ENCODE peak calls at places on chromosome 16, in four cellular contexts. A is cardiac muscle cell, X is choroid plexus epithelial cell, D is transverse colon. V is an unnamed sample.

GRCh38 chr16:72646615-72647014 is 401.3 kb downstream of the ZFHX3 start:
- DNase-seq in A (no peak), X (no peak), D (no peak), V (no peak)

GRCh38 chr16:69501956-69502457 is 63.8 kb upstream of the NFAT5 start:
- DNase-seq in A (peak), X (peak), D (no peak), V (peak)

GRCh38 chr16:30843501-30843900 is 50.4 kb downstream of the BCL7C start:
- DNase-seq in A (no peak), X (no peak), D (no peak), V (no peak)

GRCh38 chr16:21023509-21024202 is 123.1 kb downstream of the LYRM1 start:
- DNase-seq in A (no peak), X (no peak), D (peak), V (no peak)

GRCh38 chr16:60166111-60166510 is 1432.0 kb upstream of the GOT2 start:
- DNase-seq in A (no peak), X (no peak), D (no peak), V (no peak)

GRCh38 chr16:88558457-88559442 is 11.5 kb upstream of the ZC3H18 start:
- DNase-seq in A (peak), X (peak), D (peak), V (peak)

GRCh38 chr16:88469615-88470395 is 16.7 kb downstream of the ZFPM1 start:
- DNase-seq in A (no peak), X (no peak), D (no peak), V (no peak)

GRCh38 chr16:85853641-85854545 is 45.1 kb upstream of the IRF8 start:
- DNase-seq in A (no peak), X (no peak), D (no peak), V (no peak)

GRCh38 chr16:65624696-65625095 is 502.8 kb upstream of the CDH11 start:
- DNase-seq in A (no peak), X (peak), D (no peak), V (no peak)

GRCh38 chr16:27450836-27451341 is 48.9 kb downstream of the IL21R start:
- DNase-seq in A (no peak), X (peak), D (peak), V (no peak)

GRCh38 chr16:48003226-48003907 is 152.4 kb downstream of the ABCC12 start:
- DNase-seq in A (no peak), X (no peak), D (no peak), V (no peak)

GRCh38 chr16:75377971-75378386 is 55.3 kb downstream of the CFDP1 start:
- DNase-seq in A (no peak), X (peak), D (no peak), V (no peak)

GRCh38 chr16:4339909-4340308 is 11.2 kb downstream of the PAM16 start:
- DNase-seq in A (peak), X (peak), D (no peak), V (no peak)
- TF ChIP-seq CTCF in A (peak), X (peak), D (no peak), V (no peak)

DNA sequence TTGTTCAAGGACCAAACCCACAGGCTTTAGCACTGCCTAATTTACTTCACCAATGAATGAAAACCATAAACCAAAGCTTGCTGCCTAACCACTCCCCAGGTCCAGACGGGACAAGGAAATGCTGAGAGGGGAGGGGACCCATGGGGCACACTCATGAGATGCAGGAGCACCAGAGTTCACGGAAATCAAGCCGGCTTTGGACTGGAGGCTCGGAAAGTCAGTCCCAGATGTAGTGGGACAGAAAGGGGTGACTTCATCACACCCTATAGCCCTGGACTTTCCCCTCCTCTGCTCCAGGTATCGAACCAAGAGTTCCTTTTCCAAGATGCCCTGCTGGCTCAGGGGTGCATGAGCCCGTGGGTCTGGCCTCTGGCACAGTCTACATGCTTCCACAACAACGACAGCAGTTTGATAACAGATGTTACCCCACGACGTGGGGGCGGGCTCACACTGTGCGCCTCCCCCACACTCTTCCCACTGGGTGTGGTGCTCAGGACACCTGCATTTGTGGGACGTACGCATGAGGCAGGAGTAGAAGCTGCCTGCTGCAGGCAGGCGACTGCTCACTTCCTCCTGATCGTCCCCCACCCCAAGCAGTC is 63.2 kb downstream of the AMFR start:
- DNase-seq in A (no peak), X (no peak), D (no peak), V (no peak)
- TF ChIP-seq CTCF in A (no peak), X (no peak), D (no peak), V (no peak)

GRCh38 chr16:10078541-10078949 is 103.7 kb downstream of the GRIN2A start:
- DNase-seq in A (no peak), X (no peak), D (no peak), V (no peak)
- TF ChIP-seq CTCF in A (no peak), X (no peak), D (no peak), V (no peak)

DNA sequence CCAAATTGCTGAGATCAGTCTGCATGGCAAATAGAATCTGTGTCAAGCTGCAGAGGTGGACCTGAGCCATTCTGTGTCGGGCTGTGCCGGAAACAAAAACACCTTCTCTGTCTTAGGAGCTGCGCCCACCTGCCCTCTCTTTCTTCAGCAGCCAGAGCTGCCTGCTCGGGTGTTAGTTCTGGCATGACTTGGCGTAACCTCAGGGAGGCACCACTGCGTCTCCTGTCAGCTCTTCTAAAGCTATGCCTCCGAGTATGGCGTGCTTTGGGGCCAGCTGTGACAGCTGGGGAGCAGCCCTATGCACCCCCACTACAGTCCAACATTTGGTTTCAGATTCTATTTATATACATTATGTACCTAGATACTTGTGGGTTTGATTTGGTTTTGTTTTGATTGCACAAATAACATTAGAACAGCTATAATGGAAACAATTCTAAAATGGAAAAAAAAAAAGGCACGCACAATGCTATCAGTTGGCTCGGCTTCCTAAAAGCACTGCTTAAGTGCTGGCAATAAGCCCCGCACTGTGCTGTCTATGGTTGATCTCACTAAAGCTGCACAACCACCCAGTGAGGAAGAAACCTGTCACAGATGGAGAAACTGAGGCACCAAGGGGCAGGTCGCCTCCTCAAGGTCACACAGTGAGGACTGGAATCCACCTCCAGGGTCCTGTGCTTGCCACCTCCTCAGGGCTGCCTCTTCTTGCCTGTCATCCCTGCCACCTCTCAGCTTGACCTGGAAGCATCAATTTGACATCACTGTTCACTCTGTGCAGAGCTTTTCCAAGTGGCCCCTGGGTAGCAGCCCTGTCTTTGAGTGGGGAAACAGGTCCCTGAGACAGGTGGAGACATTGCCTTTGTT is 18.7 kb upstream of the ADGRG1 start:
- DNase-seq in A (no peak), X (peak), D (peak), V (peak)
- TF ChIP-seq CTCF in A (peak), X (peak), D (no peak), V (peak)

GRCh38 chr16:527015-527903 is at the start of gene CAPN15:
- DNase-seq in A (peak), X (peak), D (peak), V (peak)
- TF ChIP-seq CTCF in A (no peak), X (no peak), D (peak), V (no peak)

DNA sequence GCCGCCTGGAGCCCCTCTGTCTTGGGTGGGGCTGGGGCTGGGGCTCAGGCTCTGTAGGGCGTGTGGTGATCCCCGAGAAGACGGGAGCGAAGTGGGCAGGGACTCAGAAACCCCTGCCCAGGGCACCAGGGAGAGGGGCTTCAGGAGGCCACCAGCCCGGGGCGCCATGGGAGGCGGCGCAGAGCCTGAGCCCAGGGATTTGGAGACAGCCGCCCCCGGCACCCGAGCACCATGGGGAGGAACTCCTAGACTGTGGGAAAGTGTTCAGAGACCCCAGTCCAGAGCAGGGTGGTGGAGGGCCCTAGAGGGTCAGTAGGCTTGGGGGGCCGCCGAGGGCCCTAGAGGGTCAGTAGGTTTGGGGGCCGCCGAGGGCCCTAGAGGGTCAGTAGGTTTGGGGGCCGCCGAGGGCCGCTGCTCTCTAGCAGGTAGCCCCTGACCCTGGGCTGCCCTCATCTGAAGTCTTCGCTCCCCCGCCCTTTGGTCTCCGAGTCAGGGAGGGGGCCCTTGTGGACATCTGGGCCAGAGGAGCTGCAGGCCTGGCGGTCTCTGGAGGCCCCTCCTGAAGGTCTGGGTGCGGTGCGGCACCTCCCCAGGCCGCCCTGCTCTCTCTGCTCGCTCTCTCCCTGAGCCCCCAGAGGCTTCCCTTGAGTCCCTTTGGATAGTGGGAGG is 734 bp downstream of the ARHGDIG start:
- DNase-seq in A (no peak), X (no peak), D (no peak), V (no peak)
- TF ChIP-seq CTCF in A (no peak), X (no peak), D (no peak), V (no peak)

GRCh38 chr16:2716948-2717347 is 3.1 kb downstream of the PRSS27 start:
- DNase-seq in A (no peak), X (no peak), D (no peak), V (no peak)
- TF ChIP-seq CTCF in A (no peak), X (no peak), D (no peak), V (no peak)

GRCh38 chr16:50136399-50136798 is 16.7 kb upstream of the TENT4B start:
- DNase-seq in A (no peak), X (no peak), D (no peak), V (no peak)
- TF ChIP-seq CTCF in A (peak), X (peak), D (no peak), V (no peak)

GRCh38 chr16:23877107-23878070 is 41.6 kb downstream of the PRKCB start:
- DNase-seq in A (no peak), X (no peak), D (no peak), V (no peak)
- TF ChIP-seq CTCF in A (no peak), X (no peak), D (no peak), V (no peak)

DNA sequence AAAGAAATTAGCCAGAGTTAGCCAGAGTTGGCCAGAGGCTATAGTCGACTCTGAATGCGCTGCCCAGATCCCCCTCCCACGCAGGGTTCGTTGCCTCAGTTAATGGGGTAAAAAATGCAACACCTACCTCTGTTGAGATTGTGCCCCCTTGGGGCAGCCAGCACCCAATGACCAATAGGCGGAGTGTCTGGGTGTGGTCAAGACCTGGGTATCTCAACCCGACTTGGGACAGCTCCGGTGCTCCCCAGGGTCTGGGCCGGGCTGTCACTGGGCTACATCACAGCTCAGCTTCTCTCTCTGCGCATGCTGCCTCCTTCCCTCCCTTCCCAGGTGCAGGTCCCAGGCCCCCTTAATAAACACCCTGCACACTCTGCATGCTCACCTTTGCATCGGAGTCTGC is 59.6 kb upstream of the GCSH start:
- DNase-seq in A (no peak), X (no peak), D (no peak), V (no peak)
- TF ChIP-seq CTCF in A (no peak), X (no peak), D (no peak), V (no peak)